ENCODE peak calls at places on chromosomes 16 and 17, in nine cellular contexts. One of them, this sample, is unnamed.

GRCh38 chr17:60752873-60753577 is 75.4 kb downstream of the BCAS3 start:
- DNase-seq in A549: no peak
- DNase-seq in adrenal gland: no peak
- DNase-seq in heart left ventricle: no peak
- DNase-seq in stomach: no peak
- DNase-seq in lower leg skin: no peak
- DNase-seq in ovary: no peak
- DNase-seq in spleen: no peak
- DNase-seq in transverse colon: no peak
- DNase-seq in this sample: no peak

GRCh38 chr16:49574826-49575225 is 201.2 kb downstream of the C16orf78 start:
- DNase-seq in A549: no peak
- DNase-seq in adrenal gland: no peak
- DNase-seq in heart left ventricle: no peak
- DNase-seq in stomach: no peak
- DNase-seq in lower leg skin: no peak
- DNase-seq in ovary: no peak
- DNase-seq in spleen: peak
- DNase-seq in transverse colon: no peak
- DNase-seq in this sample: no peak

GRCh38 chr16:4534151-4534790 is 4.3 kb downstream of the CDIP1 start:
- DNase-seq in A549: no peak
- DNase-seq in adrenal gland: no peak
- DNase-seq in heart left ventricle: no peak
- DNase-seq in stomach: no peak
- DNase-seq in lower leg skin: no peak
- DNase-seq in ovary: no peak
- DNase-seq in spleen: no peak
- DNase-seq in transverse colon: no peak
- DNase-seq in this sample: no peak

GRCh38 chr17:6592193-6592592 is 35.8 kb upstream of the PITPNM3 start:
- DNase-seq in A549: peak
- DNase-seq in adrenal gland: no peak
- DNase-seq in heart left ventricle: no peak
- DNase-seq in stomach: no peak
- DNase-seq in lower leg skin: no peak
- DNase-seq in ovary: no peak
- DNase-seq in spleen: no peak
- DNase-seq in transverse colon: no peak
- DNase-seq in this sample: no peak

GRCh38 chr16:71626018-71626857 is at the start of gene MARVELD3:
- DNase-seq in A549: peak
- DNase-seq in adrenal gland: no peak
- DNase-seq in heart left ventricle: no peak
- DNase-seq in stomach: peak
- DNase-seq in lower leg skin: peak
- DNase-seq in ovary: peak
- DNase-seq in spleen: peak
- DNase-seq in transverse colon: peak
- DNase-seq in this sample: peak

GRCh38 chr17:83012873-83013778 is 66.3 kb upstream of the METRNL start:
- DNase-seq in A549: no peak
- DNase-seq in adrenal gland: no peak
- DNase-seq in heart left ventricle: no peak
- DNase-seq in stomach: no peak
- DNase-seq in lower leg skin: no peak
- DNase-seq in ovary: no peak
- DNase-seq in spleen: no peak
- DNase-seq in transverse colon: no peak
- DNase-seq in this sample: no peak

GRCh38 chr17:41474863-41475262 is 6.1 kb downstream of the KRT35 start:
- DNase-seq in A549: no peak
- DNase-seq in adrenal gland: no peak
- DNase-seq in heart left ventricle: no peak
- DNase-seq in stomach: no peak
- DNase-seq in lower leg skin: no peak
- DNase-seq in ovary: peak
- DNase-seq in spleen: no peak
- DNase-seq in transverse colon: no peak
- DNase-seq in this sample: no peak

GRCh38 chr17:3554440-3554839 is 3.2 kb downstream of the TRPV3 start:
- DNase-seq in A549: no peak
- DNase-seq in adrenal gland: no peak
- DNase-seq in heart left ventricle: no peak
- DNase-seq in stomach: no peak
- DNase-seq in lower leg skin: no peak
- DNase-seq in ovary: no peak
- DNase-seq in spleen: no peak
- DNase-seq in transverse colon: no peak
- DNase-seq in this sample: no peak

GRCh38 chr17:64159051-64159590 is 29.2 kb upstream of the ERN1 start:
- DNase-seq in A549: no peak
- DNase-seq in adrenal gland: no peak
- DNase-seq in heart left ventricle: no peak
- DNase-seq in stomach: no peak
- DNase-seq in lower leg skin: no peak
- DNase-seq in ovary: no peak
- DNase-seq in spleen: no peak
- DNase-seq in transverse colon: no peak
- DNase-seq in this sample: no peak

GRCh38 chr16:66591018-66591417 is 11.8 kb downstream of the CMTM2 start:
- DNase-seq in A549: no peak
- DNase-seq in adrenal gland: no peak
- DNase-seq in heart left ventricle: no peak
- DNase-seq in stomach: no peak
- DNase-seq in lower leg skin: no peak
- DNase-seq in ovary: no peak
- DNase-seq in spleen: no peak
- DNase-seq in transverse colon: no peak
- DNase-seq in this sample: no peak

GRCh38 chr17:14276535-14277250 is 24.2 kb upstream of the HS3ST3B1 start:
- DNase-seq in A549: no peak
- DNase-seq in adrenal gland: no peak
- DNase-seq in heart left ventricle: no peak
- DNase-seq in stomach: no peak
- DNase-seq in lower leg skin: no peak
- DNase-seq in ovary: no peak
- DNase-seq in spleen: no peak
- DNase-seq in transverse colon: no peak
- DNase-seq in this sample: no peak

GRCh38 chr16:11380836-11381235 is 35.6 kb downstream of the RMI2 start:
- DNase-seq in A549: no peak
- DNase-seq in adrenal gland: no peak
- DNase-seq in heart left ventricle: no peak
- DNase-seq in stomach: no peak
- DNase-seq in lower leg skin: no peak
- DNase-seq in ovary: no peak
- DNase-seq in spleen: peak
- DNase-seq in transverse colon: no peak
- DNase-seq in this sample: no peak

GRCh38 chr17:68955181-68955841 is at the start of gene ABCA8:
- DNase-seq in A549: no peak
- DNase-seq in adrenal gland: peak
- DNase-seq in heart left ventricle: no peak
- DNase-seq in stomach: no peak
- DNase-seq in lower leg skin: no peak
- DNase-seq in ovary: peak
- DNase-seq in spleen: no peak
- DNase-seq in transverse colon: no peak
- DNase-seq in this sample: peak

GRCh38 chr16:16095646-16096045 is 127.6 kb downstream of the ABCC6 start:
- DNase-seq in A549: no peak
- DNase-seq in adrenal gland: no peak
- DNase-seq in heart left ventricle: no peak
- DNase-seq in stomach: no peak
- DNase-seq in lower leg skin: no peak
- DNase-seq in ovary: no peak
- DNase-seq in spleen: no peak
- DNase-seq in transverse colon: no peak
- DNase-seq in this sample: no peak

GRCh38 chr16:66888647-66889615 is 8.6 kb downstream of the PDP2 start:
- DNase-seq in A549: no peak
- DNase-seq in adrenal gland: peak
- DNase-seq in heart left ventricle: no peak
- DNase-seq in stomach: no peak
- DNase-seq in lower leg skin: no peak
- DNase-seq in ovary: no peak
- DNase-seq in spleen: no peak
- DNase-seq in transverse colon: no peak
- DNase-seq in this sample: no peak

GRCh38 chr17:35460354-35460851 is 11.8 kb upstream of the SLFN13 start:
- DNase-seq in A549: peak
- DNase-seq in adrenal gland: peak
- DNase-seq in heart left ventricle: peak
- DNase-seq in stomach: peak
- DNase-seq in lower leg skin: no peak
- DNase-seq in ovary: peak
- DNase-seq in spleen: peak
- DNase-seq in transverse colon: peak
- DNase-seq in this sample: peak

GRCh38 chr16:72785886-72786285 is 262.0 kb downstream of the ZFHX3 start:
- DNase-seq in A549: no peak
- DNase-seq in adrenal gland: no peak
- DNase-seq in heart left ventricle: no peak
- DNase-seq in stomach: no peak
- DNase-seq in lower leg skin: no peak
- DNase-seq in ovary: no peak
- DNase-seq in spleen: no peak
- DNase-seq in transverse colon: no peak
- DNase-seq in this sample: no peak

GRCh38 chr16:74073471-74073870 is 223.1 kb upstream of the PSMD7 start:
- DNase-seq in A549: no peak
- DNase-seq in adrenal gland: no peak
- DNase-seq in heart left ventricle: no peak
- DNase-seq in stomach: no peak
- DNase-seq in lower leg skin: peak
- DNase-seq in ovary: no peak
- DNase-seq in spleen: no peak
- DNase-seq in transverse colon: no peak
- DNase-seq in this sample: no peak

GRCh38 chr16:77722315-77723107 is at the start of gene NUDT7:
- DNase-seq in A549: peak
- DNase-seq in adrenal gland: peak
- DNase-seq in heart left ventricle: peak
- DNase-seq in stomach: peak
- DNase-seq in lower leg skin: peak
- DNase-seq in ovary: peak
- DNase-seq in spleen: peak
- DNase-seq in transverse colon: peak
- DNase-seq in this sample: peak
- TF ChIP-seq POLR2A in A549: peak
- TF ChIP-seq POLR2A in adrenal gland: peak
- TF ChIP-seq POLR2A in heart left ventricle: peak
- TF ChIP-seq POLR2A in stomach: peak
- TF ChIP-seq POLR2A in lower leg skin: no peak
- TF ChIP-seq POLR2A in ovary: peak
- TF ChIP-seq POLR2A in spleen: peak
- TF ChIP-seq POLR2A in transverse colon: peak
- TF ChIP-seq POLR2A in this sample: no peak

DNA sequence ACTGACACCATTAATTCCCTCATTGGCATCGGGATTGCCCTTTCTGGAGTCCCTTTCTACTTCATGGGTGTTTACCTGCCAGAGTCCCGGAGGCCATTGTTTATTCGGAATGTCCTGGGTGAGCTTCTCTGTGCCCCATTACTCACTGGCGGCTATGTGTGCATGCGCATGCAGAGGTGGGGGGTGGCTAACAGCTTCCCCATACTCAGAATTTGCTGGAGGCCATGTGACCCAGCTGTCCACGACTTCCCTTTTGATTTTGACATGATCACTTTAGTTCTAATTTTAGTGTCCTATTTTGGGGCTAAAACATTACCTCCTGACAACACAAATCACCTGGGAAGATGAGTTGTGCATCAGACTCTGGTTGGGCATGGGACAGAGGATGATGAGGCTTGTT is 14.1 kb downstream of the SLC7A6OS start:
- DNase-seq in A549: no peak
- DNase-seq in adrenal gland: no peak
- DNase-seq in heart left ventricle: no peak
- DNase-seq in stomach: no peak
- DNase-seq in lower leg skin: no peak
- DNase-seq in ovary: no peak
- DNase-seq in spleen: no peak
- DNase-seq in transverse colon: no peak
- DNase-seq in this sample: no peak
- TF ChIP-seq POLR2A in A549: no peak
- TF ChIP-seq POLR2A in adrenal gland: no peak
- TF ChIP-seq POLR2A in heart left ventricle: no peak
- TF ChIP-seq POLR2A in stomach: no peak
- TF ChIP-seq POLR2A in lower leg skin: no peak
- TF ChIP-seq POLR2A in ovary: no peak
- TF ChIP-seq POLR2A in spleen: no peak
- TF ChIP-seq POLR2A in transverse colon: no peak
- TF ChIP-seq POLR2A in this sample: no peak

GRCh38 chr17:28747046-28747691 is 3.4 kb downstream of the TRAF4 start:
- DNase-seq in A549: no peak
- DNase-seq in adrenal gland: peak
- DNase-seq in heart left ventricle: no peak
- DNase-seq in stomach: peak
- DNase-seq in lower leg skin: no peak
- DNase-seq in ovary: no peak
- DNase-seq in spleen: peak
- DNase-seq in transverse colon: peak
- DNase-seq in this sample: no peak
- TF ChIP-seq POLR2A in A549: no peak
- TF ChIP-seq POLR2A in adrenal gland: no peak
- TF ChIP-seq POLR2A in heart left ventricle: no peak
- TF ChIP-seq POLR2A in stomach: no peak
- TF ChIP-seq POLR2A in lower leg skin: no peak
- TF ChIP-seq POLR2A in ovary: no peak
- TF ChIP-seq POLR2A in spleen: no peak
- TF ChIP-seq POLR2A in transverse colon: peak
- TF ChIP-seq POLR2A in this sample: no peak

DNA sequence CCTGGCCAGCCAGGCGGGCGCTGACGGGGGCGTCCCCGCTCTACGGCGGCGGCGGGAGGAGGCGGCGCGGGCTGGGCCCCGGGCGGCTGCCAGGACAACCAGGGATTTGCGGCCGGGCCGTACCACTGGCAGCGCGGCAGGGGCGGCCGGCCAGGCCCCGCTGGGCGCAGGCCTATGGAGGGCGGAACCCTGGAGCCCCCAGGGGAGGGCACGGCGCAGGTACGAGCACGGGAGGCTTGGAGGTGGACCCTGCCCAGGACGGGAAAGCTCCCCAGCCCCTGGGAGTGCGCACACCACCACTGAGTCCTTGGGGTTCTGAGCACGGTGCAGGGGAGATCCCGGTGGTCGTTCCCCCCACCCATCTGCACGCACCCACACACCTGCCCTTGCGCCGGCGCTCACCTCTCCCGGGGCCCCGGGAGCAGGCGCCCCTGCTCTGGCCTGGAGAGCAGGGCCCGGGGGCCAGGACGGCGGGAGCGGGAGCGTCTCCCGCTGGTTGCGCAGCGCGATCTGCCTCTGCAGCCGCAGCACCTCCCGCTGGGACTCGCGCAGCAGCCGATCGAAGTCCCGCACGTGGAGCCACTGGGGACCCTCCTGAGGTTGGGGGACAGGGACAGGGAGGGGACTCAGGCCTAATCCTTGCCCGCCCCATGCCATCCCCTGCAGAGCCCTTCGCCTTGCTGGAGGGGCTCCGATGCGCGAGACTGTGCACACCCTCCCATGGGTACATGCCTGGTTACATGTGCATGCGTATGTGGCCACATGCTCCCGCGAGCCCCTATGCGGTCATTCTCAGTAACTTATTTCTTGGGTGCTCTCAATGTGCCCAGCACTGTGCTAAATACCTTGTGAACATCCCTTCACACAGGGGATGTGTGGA is 3.9 kb downstream of the TSPOAP1 start:
- DNase-seq in A549: no peak
- DNase-seq in adrenal gland: peak
- DNase-seq in heart left ventricle: peak
- DNase-seq in stomach: peak
- DNase-seq in lower leg skin: no peak
- DNase-seq in ovary: peak
- DNase-seq in spleen: peak
- DNase-seq in transverse colon: peak
- DNase-seq in this sample: no peak
- TF ChIP-seq POLR2A in A549: no peak
- TF ChIP-seq POLR2A in adrenal gland: no peak
- TF ChIP-seq POLR2A in heart left ventricle: no peak
- TF ChIP-seq POLR2A in stomach: no peak
- TF ChIP-seq POLR2A in lower leg skin: no peak
- TF ChIP-seq POLR2A in ovary: no peak
- TF ChIP-seq POLR2A in spleen: no peak
- TF ChIP-seq POLR2A in transverse colon: no peak
- TF ChIP-seq POLR2A in this sample: no peak